ENCODE peak calls at places on chromosomes 5 and 9, in five cellular contexts. S is bronchial epithelial cell, I is psoas muscle, O is ovary, F is heart left ventricle. A is an unnamed sample.

GRCh38 chr9:121354141-121354540 is 15.9 kb downstream of the STOM start:
- DNase-seq in S (no peak), I (no peak), O (peak; percentile 33), F (peak; percentile 73), A (no peak)

GRCh38 chr5:88269222-88269771 is 652 bp upstream of the TMEM161B start:
- DNase-seq in S (peak; percentile 44), I (no peak), O (no peak), F (no peak), A (no peak)

GRCh38 chr9:38352716-38353334 is 39.7 kb upstream of the ALDH1B1 start:
- DNase-seq in S (no peak), I (no peak), O (no peak), F (no peak), A (no peak)

GRCh38 chr5:68288756-68289134 is 73.2 kb downstream of the PIK3R1 start:
- DNase-seq in S (no peak), I (no peak), O (peak; percentile 24), F (peak; percentile 34), A (no peak)

GRCh38 chr9:22357016-22357415 is 89.6 kb upstream of the DMRTA1 start:
- DNase-seq in S (no peak), I (no peak), O (no peak), F (no peak), A (no peak)

GRCh38 chr5:39283231-39283818 is 64.0 kb upstream of the FYB1 start:
- DNase-seq in S (peak; percentile 75), I (no peak), O (no peak), F (peak; percentile 29), A (peak; percentile 4)

GRCh38 chr9:84296146-84296843 is 44.3 kb downstream of the SLC28A3 start:
- DNase-seq in S (peak; percentile 85), I (no peak), O (no peak), F (no peak), A (no peak)

GRCh38 chr5:72921103-72921502 is 34.7 kb upstream of the FCHO2 start:
- DNase-seq in S (peak; percentile 14), I (no peak), O (no peak), F (no peak), A (no peak)

GRCh38 chr5:39080597-39081204 is 6.5 kb upstream of the RICTOR start:
- DNase-seq in S (peak; percentile 67), I (no peak), O (peak; percentile 28), F (peak; percentile 55), A (no peak)

GRCh38 chr9:1400983-1401382 is 350.8 kb downstream of the DMRT2 start:
- DNase-seq in S (no peak), I (no peak), O (no peak), F (no peak), A (no peak)

GRCh38 chr9:125932012-125932411 is 184.8 kb downstream of the PBX3 start:
- DNase-seq in S (peak; percentile 99), I (no peak), O (peak; percentile 40), F (peak; percentile 42), A (peak; percentile 95)

GRCh38 chr9:121773286-121773953 is 122.0 kb downstream of the DAB2IP start:
- DNase-seq in S (no peak), I (no peak), O (peak; percentile 12), F (peak; percentile 8), A (no peak)

GRCh38 chr9:114078021-114078780 is at the start of gene AMBP:
- DNase-seq in S (no peak), I (no peak), O (no peak), F (no peak), A (no peak)

GRCh38 chr9:32956606-32957005 is 44.8 kb downstream of the APTX start:
- DNase-seq in S (no peak), I (no peak), O (no peak), F (no peak), A (no peak)

GRCh38 chr9:70411930-70412677 is 2.4 kb downstream of the KLF9 start:
- DNase-seq in S (peak; percentile 79), I (peak; percentile 78), O (peak; percentile 78), F (peak; percentile 85), A (no peak)

GRCh38 chr5:151678146-151678545 is 8.6 kb downstream of the SPARC start:
- DNase-seq in S (no peak), I (no peak), O (no peak), F (peak; percentile 65), A (no peak)

GRCh38 chr9:5422276-5422675 is 15.4 kb downstream of the PLGRKT start:
- DNase-seq in S (no peak), I (no peak), O (no peak), F (no peak), A (no peak)

GRCh38 chr9:5773324-5773999 is 59.5 kb downstream of the ERMP1 start:
- DNase-seq in S (no peak), I (no peak), O (no peak), F (no peak), A (no peak)

DNA sequence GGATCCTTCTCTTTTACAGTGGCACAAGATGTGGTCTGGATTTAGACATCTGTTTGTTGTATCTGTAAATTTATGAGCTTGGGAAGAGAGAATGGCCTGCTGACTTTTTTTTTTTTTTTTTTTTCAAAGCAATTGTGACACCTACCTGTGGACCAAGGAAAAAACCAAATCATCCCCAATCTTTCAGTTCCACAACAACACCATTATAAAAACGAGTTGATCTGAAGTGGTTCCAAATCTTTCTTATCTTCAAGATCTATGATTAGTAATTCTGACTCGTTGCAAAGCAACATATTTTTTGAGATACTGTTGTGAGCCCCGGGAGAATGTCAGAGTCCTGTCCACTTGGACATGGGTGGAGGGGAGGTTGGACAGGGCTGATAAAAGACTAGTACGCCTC is 4.8 kb downstream of the IRX2 start:
- DNase-seq in S (peak; percentile 57), I (no peak), O (no peak), F (no peak), A (no peak)
- H3K27me3 ChIP-seq in S (no peaks in the 10 kb centered on the region), I (peaks cover 15% of the 10 kb centered on the region), O (no peaks in the 10 kb centered on the region), F (peaks cover 95% of the 10 kb centered on the region), A (no peaks in the 10 kb centered on the region)

GRCh38 chr5:80960531-80961375 is 590 bp downstream of the RASGRF2 start:
- DNase-seq in S (no peak), I (peak; percentile 19), O (peak; percentile 65), F (peak; percentile 46), A (no peak)
- H3K4me3 ChIP-seq in S (peak overlapping the region; percentile 31), I (peak overlapping the region; percentile 66), O (peak overlapping the region; percentile 39), F (peak overlapping the region; percentile 46), A (peak overlapping the region; percentile 50)

DNA sequence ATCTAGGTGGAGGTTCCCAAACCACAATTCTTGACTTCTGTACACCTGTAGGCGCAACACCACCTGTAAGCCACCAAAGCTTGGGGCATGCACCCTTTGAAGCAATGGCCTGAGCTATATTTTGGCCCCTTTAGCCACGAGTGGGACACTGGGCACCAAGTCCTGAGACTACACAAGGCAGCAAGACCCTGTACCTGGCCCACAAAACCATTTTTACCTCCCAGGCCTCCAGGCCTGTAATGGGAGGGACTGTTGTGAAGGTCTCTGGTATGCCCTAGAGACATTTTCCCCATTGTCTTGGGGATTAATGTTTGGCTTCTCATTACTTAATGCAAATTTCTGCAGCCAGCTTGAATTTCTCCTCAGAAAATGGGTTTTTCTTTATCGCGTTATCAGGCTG is 24.6 kb upstream of the FAM151B start:
- DNase-seq in S (no peak), I (no peak), O (no peak), F (no peak), A (no peak)
- TF ChIP-seq CTCF in S (no peak), I (no peak), O (no peak), F (no peak), A (no peak)

GRCh38 chr5:180382926-180383325 is 29.8 kb upstream of the GFPT2 start:
- DNase-seq in S (no peak), I (no peak), O (no peak), F (no peak), A (no peak)
- H3K27me3 ChIP-seq in S (no peaks in the 10 kb centered on the region), I (no peaks in the 10 kb centered on the region), O (no peaks in the 10 kb centered on the region), F (no peaks in the 10 kb centered on the region), A (no peaks in the 10 kb centered on the region)

DNA sequence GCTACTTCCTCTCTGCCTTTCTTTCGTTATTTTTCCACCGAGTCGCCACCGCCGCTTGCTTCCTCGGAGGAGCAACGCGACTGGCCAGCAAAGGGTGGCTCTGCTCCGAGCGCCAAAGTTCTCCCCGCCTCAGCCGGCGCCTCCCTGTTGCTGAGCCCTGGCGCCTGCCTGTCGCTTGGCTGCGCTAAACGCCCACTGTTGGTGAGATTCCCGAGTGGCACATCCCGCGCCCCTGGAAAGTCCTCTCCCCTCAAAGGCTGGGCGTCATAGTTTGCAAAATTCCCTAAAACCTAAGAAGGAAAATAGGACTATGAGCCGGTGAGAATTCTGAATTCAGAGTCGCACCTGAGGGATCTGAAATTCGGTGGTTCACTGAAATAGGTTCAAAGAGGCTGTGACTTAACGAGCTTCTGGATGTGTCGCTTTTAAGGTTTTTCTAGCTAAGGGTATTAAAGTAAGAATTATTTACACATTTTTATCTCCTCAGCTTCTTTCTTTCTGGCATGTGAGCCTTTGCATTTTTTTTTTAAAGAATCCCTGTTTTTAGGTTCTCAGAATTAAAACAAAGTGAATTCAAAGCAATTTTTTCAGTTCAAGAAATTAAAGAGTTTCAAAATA is at the start of gene GRIN3A:
- DNase-seq in S (no peak), I (peak; percentile 17), O (no peak), F (peak; percentile 24), A (no peak)
- H3K4me3 ChIP-seq in S (no peak within 1 kb of the TSS), I (peak within 1 kb of the TSS; percentile 59), O (peak within 1 kb of the TSS; percentile 28), F (peak within 1 kb of the TSS; percentile 19), A (no peak within 1 kb of the TSS)

DNA sequence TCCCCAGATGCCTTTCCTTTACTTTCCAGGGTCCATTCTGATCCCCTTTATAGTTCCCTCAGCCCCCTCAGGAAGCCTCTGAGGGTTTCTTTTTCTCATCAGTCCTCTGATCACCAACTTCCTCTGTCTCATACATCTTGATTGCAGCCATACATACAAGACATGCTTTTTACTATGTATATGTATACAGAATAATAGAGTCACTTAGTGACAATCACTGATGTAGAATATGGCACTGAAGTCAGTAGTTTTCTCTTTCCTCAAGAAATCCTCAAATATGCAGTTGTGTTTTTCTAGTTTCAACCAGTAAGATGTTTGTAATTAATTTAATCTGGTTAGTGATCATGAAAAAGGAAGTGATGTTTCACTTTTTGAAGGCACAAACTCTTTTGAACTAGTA is 364.1 kb downstream of the MAN2A1 start:
- DNase-seq in S (no peak), I (no peak), O (no peak), F (no peak), A (no peak)
- TF ChIP-seq CTCF in S (no peak), I (no peak), O (no peak), F (no peak), A (no peak)

GRCh38 chr5:173243215-173243614 is 8.2 kb upstream of the NKX2-5 start:
- DNase-seq in S (no peak), I (no peak), O (no peak), F (no peak), A (no peak)
- H3K27me3 ChIP-seq in S (peaks cover 64% of the 10 kb centered on the region), I (peaks cover 3% of the 10 kb centered on the region), O (no peaks in the 10 kb centered on the region), F (peaks cover 100% of the 10 kb centered on the region), A (peaks cover 63% of the 10 kb centered on the region)